ENCODE peak calls at places on chromosomes 7 and 10, in six cellular contexts. One of them, this sample, is unnamed.

GRCh38 chr7:122132341-122132740 is 11.7 kb downstream of the AASS start:
- ATAC-seq in CD8-positive, alpha-beta T cell: no peak
- ATAC-seq in lower lobe of right lung: no peak
- ATAC-seq in right lobe of liver: no peak
- ATAC-seq in upper lobe of right lung: no peak
- ATAC-seq in lung: no peak
- ATAC-seq in this sample: no peak

GRCh38 chr10:29669149-29669548 is 34.4 kb upstream of the SVIL start:
- ATAC-seq in upper lobe of right lung: peak
- ATAC-seq in lower lobe of right lung: peak
- ATAC-seq in CD8-positive, alpha-beta T cell: no peak
- ATAC-seq in lung: no peak
- ATAC-seq in right lobe of liver: peak
- ATAC-seq in this sample: peak

GRCh38 chr7:1925349-1925748 is 255.3 kb downstream of the ELFN1 start:
- ATAC-seq in lung: no peak
- ATAC-seq in lower lobe of right lung: no peak
- ATAC-seq in right lobe of liver: no peak
- ATAC-seq in upper lobe of right lung: no peak
- ATAC-seq in CD8-positive, alpha-beta T cell: no peak
- ATAC-seq in this sample: no peak

GRCh38 chr10:77555591-77556212 is 81.9 kb downstream of the KCNMA1 start:
- ATAC-seq in CD8-positive, alpha-beta T cell: no peak
- ATAC-seq in lung: no peak
- ATAC-seq in upper lobe of right lung: peak
- ATAC-seq in right lobe of liver: peak
- ATAC-seq in lower lobe of right lung: peak
- ATAC-seq in this sample: peak

GRCh38 chr7:149459540-149460433 is 1.1 kb downstream of the ZNF777 start:
- ATAC-seq in upper lobe of right lung: peak
- ATAC-seq in lower lobe of right lung: peak
- ATAC-seq in lung: no peak
- ATAC-seq in right lobe of liver: peak
- ATAC-seq in CD8-positive, alpha-beta T cell: peak
- ATAC-seq in this sample: peak

GRCh38 chr10:71040890-71041590 is 152.7 kb upstream of the PCBD1 start:
- ATAC-seq in lower lobe of right lung: no peak
- ATAC-seq in CD8-positive, alpha-beta T cell: no peak
- ATAC-seq in right lobe of liver: no peak
- ATAC-seq in lung: no peak
- ATAC-seq in upper lobe of right lung: no peak
- ATAC-seq in this sample: no peak

GRCh38 chr10:3365630-3366029 is 193.0 kb upstream of the PITRM1 start:
- ATAC-seq in lung: no peak
- ATAC-seq in right lobe of liver: peak
- ATAC-seq in CD8-positive, alpha-beta T cell: no peak
- ATAC-seq in upper lobe of right lung: no peak
- ATAC-seq in lower lobe of right lung: no peak
- ATAC-seq in this sample: no peak

GRCh38 chr10:43208147-43209063 is 58.5 kb downstream of the RASGEF1A start:
- ATAC-seq in CD8-positive, alpha-beta T cell: no peak
- ATAC-seq in lung: no peak
- ATAC-seq in upper lobe of right lung: no peak
- ATAC-seq in right lobe of liver: no peak
- ATAC-seq in lower lobe of right lung: no peak
- ATAC-seq in this sample: no peak

GRCh38 chr7:117086788-117087187 is 133.5 kb downstream of the ST7 start:
- ATAC-seq in CD8-positive, alpha-beta T cell: no peak
- ATAC-seq in right lobe of liver: no peak
- ATAC-seq in lung: no peak
- ATAC-seq in lower lobe of right lung: no peak
- ATAC-seq in upper lobe of right lung: no peak
- ATAC-seq in this sample: no peak

GRCh38 chr10:93437946-93438795 is 44.0 kb downstream of the MYOF start:
- ATAC-seq in upper lobe of right lung: no peak
- ATAC-seq in right lobe of liver: no peak
- ATAC-seq in CD8-positive, alpha-beta T cell: no peak
- ATAC-seq in lower lobe of right lung: no peak
- ATAC-seq in lung: no peak
- ATAC-seq in this sample: no peak

GRCh38 chr7:1590476-1590875 is 20.6 kb upstream of the PSMG3 start:
- ATAC-seq in right lobe of liver: no peak
- ATAC-seq in upper lobe of right lung: no peak
- ATAC-seq in lower lobe of right lung: no peak
- ATAC-seq in lung: no peak
- ATAC-seq in CD8-positive, alpha-beta T cell: no peak
- ATAC-seq in this sample: no peak

GRCh38 chr7:105816270-105816843 is 60.0 kb downstream of the ATXN7L1 start:
- ATAC-seq in CD8-positive, alpha-beta T cell: no peak
- ATAC-seq in lower lobe of right lung: no peak
- ATAC-seq in right lobe of liver: no peak
- ATAC-seq in upper lobe of right lung: no peak
- ATAC-seq in lung: no peak
- ATAC-seq in this sample: no peak

GRCh38 chr7:80602007-80602406 is 36.4 kb upstream of the CD36 start:
- ATAC-seq in lower lobe of right lung: no peak
- ATAC-seq in lung: no peak
- ATAC-seq in right lobe of liver: no peak
- ATAC-seq in upper lobe of right lung: no peak
- ATAC-seq in CD8-positive, alpha-beta T cell: no peak
- ATAC-seq in this sample: no peak

GRCh38 chr7:41326616-41327015 is 376.3 kb downstream of the INHBA start:
- ATAC-seq in right lobe of liver: no peak
- ATAC-seq in lung: no peak
- ATAC-seq in lower lobe of right lung: no peak
- ATAC-seq in CD8-positive, alpha-beta T cell: no peak
- ATAC-seq in upper lobe of right lung: no peak
- ATAC-seq in this sample: no peak

DNA sequence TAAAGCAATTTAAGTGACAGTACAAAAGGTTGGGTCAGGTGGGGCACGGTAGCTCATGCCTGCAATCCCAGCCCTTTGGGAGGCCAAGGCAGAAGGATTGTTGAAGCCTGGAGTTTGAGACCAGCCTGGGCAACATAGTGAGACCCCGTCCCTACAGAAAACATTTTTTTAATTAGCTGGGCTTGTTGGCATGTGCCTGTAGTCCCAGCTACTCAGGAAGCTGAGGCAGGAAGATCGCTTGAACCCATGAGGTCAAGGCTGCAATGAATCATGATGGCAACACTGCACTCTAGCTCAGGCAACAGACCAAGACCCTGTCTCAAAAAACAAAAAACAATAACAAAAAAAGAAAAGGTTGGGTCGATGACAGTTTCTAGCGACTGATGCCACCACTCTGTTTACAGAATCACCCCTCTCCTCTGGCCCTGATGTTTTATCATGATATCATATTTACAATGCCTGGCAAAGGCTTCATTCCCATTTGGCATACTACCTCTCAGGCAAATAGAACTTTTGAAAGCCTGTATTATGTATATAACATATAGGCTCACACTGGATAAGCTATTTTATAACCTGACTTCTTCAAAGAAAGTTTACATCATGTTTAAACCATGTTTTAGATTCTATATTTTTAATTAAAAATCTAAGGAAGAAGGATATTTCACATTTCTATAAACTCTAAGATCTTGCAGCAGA is 558 bp upstream of the ABCC2 start:
- ATAC-seq in CD8-positive, alpha-beta T cell: no peak
- ATAC-seq in upper lobe of right lung: no peak
- ATAC-seq in lung: no peak
- ATAC-seq in lower lobe of right lung: no peak
- ATAC-seq in right lobe of liver: no peak
- ATAC-seq in this sample: no peak
- H3K4me3 ChIP-seq in CD8-positive, alpha-beta T cell: no peak
- H3K4me3 ChIP-seq in upper lobe of right lung: no peak
- H3K4me3 ChIP-seq in lung: no peak
- H3K4me3 ChIP-seq in lower lobe of right lung: no peak
- H3K4me3 ChIP-seq in right lobe of liver: no peak
- H3K4me3 ChIP-seq in this sample: no peak

GRCh38 chr7:5497158-5498103 is 73.8 kb upstream of the TNRC18 start:
- ATAC-seq in upper lobe of right lung: no peak
- ATAC-seq in right lobe of liver: no peak
- ATAC-seq in lung: no peak
- ATAC-seq in CD8-positive, alpha-beta T cell: no peak
- ATAC-seq in lower lobe of right lung: no peak
- ATAC-seq in this sample: no peak

GRCh38 chr7:5492249-5493020 is 68.8 kb upstream of the TNRC18 start:
- ATAC-seq in right lobe of liver: no peak
- ATAC-seq in upper lobe of right lung: peak
- ATAC-seq in lower lobe of right lung: no peak
- ATAC-seq in lung: no peak
- ATAC-seq in CD8-positive, alpha-beta T cell: no peak
- ATAC-seq in this sample: no peak

GRCh38 chr7:5494320-5494682 is 70.7 kb upstream of the TNRC18 start:
- ATAC-seq in right lobe of liver: no peak
- ATAC-seq in lung: no peak
- ATAC-seq in upper lobe of right lung: no peak
- ATAC-seq in CD8-positive, alpha-beta T cell: no peak
- ATAC-seq in lower lobe of right lung: no peak
- ATAC-seq in this sample: no peak

GRCh38 chr7:5495581-5496375 is 72.1 kb upstream of the TNRC18 start:
- ATAC-seq in lung: no peak
- ATAC-seq in CD8-positive, alpha-beta T cell: no peak
- ATAC-seq in lower lobe of right lung: peak
- ATAC-seq in upper lobe of right lung: no peak
- ATAC-seq in right lobe of liver: peak
- ATAC-seq in this sample: peak

GRCh38 chr7:5494683-5495561 is 71.3 kb upstream of the TNRC18 start:
- ATAC-seq in upper lobe of right lung: peak
- ATAC-seq in lower lobe of right lung: peak
- ATAC-seq in CD8-positive, alpha-beta T cell: peak
- ATAC-seq in right lobe of liver: peak
- ATAC-seq in lung: peak
- ATAC-seq in this sample: peak
- H3K4me3 ChIP-seq in upper lobe of right lung: peak
- H3K4me3 ChIP-seq in lower lobe of right lung: peak
- H3K4me3 ChIP-seq in CD8-positive, alpha-beta T cell: peak
- H3K4me3 ChIP-seq in right lobe of liver: no peak
- H3K4me3 ChIP-seq in lung: no peak
- H3K4me3 ChIP-seq in this sample: peak

GRCh38 chr7:158733762-158734494 is 29.3 kb upstream of the NCAPG2 start:
- ATAC-seq in right lobe of liver: no peak
- ATAC-seq in upper lobe of right lung: no peak
- ATAC-seq in lung: no peak
- ATAC-seq in lower lobe of right lung: no peak
- ATAC-seq in CD8-positive, alpha-beta T cell: no peak
- ATAC-seq in this sample: no peak
- H3K4me3 ChIP-seq in right lobe of liver: no peak
- H3K4me3 ChIP-seq in upper lobe of right lung: no peak
- H3K4me3 ChIP-seq in lung: no peak
- H3K4me3 ChIP-seq in lower lobe of right lung: no peak
- H3K4me3 ChIP-seq in CD8-positive, alpha-beta T cell: no peak
- H3K4me3 ChIP-seq in this sample: no peak

DNA sequence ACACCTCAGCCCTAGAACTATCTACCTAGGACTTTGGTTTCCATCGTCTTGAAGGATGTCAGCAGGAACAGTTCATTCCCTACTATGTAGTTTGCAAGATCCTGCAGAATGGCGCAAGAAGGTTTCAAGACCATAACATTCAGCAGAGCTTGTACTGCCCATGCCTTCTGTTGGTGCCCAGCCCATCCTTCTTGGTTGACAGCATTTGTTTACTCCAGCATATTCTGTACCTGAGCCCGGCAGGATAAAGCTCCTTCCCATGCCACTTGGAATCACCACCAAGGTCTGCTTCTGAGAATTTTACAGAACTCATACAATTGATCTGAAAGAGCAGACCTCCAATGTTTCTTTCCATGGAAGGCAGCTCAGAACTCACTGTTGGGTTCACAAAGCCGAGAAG is 150.8 kb downstream of the ARID5B start:
- ATAC-seq in upper lobe of right lung: no peak
- ATAC-seq in lower lobe of right lung: no peak
- ATAC-seq in CD8-positive, alpha-beta T cell: no peak
- ATAC-seq in right lobe of liver: no peak
- ATAC-seq in lung: no peak
- ATAC-seq in this sample: no peak
- H3K4me3 ChIP-seq in upper lobe of right lung: peak
- H3K4me3 ChIP-seq in lower lobe of right lung: no peak
- H3K4me3 ChIP-seq in CD8-positive, alpha-beta T cell: no peak
- H3K4me3 ChIP-seq in right lobe of liver: no peak
- H3K4me3 ChIP-seq in lung: no peak
- H3K4me3 ChIP-seq in this sample: no peak

GRCh38 chr7:101302641-101303101 is 18.9 kb downstream of the IFT22 start:
- ATAC-seq in right lobe of liver: peak
- ATAC-seq in lower lobe of right lung: peak
- ATAC-seq in CD8-positive, alpha-beta T cell: no peak
- ATAC-seq in upper lobe of right lung: peak
- ATAC-seq in lung: no peak
- ATAC-seq in this sample: no peak
- H3K4me3 ChIP-seq in right lobe of liver: no peak
- H3K4me3 ChIP-seq in lower lobe of right lung: no peak
- H3K4me3 ChIP-seq in CD8-positive, alpha-beta T cell: no peak
- H3K4me3 ChIP-seq in upper lobe of right lung: no peak
- H3K4me3 ChIP-seq in lung: no peak
- H3K4me3 ChIP-seq in this sample: peak

DNA sequence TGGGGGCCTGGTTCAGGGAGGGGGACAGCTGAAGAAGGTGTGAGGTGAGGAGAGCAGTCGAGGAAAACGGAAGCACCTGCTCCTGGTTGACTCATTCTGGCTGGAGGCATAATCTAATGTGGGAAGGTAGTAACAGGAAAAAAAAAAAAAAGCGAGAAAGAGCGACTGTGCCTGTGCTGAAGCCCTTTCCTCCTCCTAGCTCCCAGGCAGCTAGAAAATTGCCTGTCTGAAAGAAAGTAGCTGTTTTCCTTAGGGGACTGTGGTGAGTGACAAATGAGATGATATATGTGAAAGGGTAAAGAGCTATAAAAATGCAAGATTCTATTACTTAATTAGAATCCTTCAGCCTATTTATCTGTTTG is 4.9 kb upstream of the MEST start:
- ATAC-seq in lower lobe of right lung: no peak
- ATAC-seq in CD8-positive, alpha-beta T cell: no peak
- ATAC-seq in upper lobe of right lung: no peak
- ATAC-seq in lung: peak
- ATAC-seq in right lobe of liver: no peak
- ATAC-seq in this sample: no peak
- H3K4me3 ChIP-seq in lower lobe of right lung: peak
- H3K4me3 ChIP-seq in CD8-positive, alpha-beta T cell: peak
- H3K4me3 ChIP-seq in upper lobe of right lung: peak
- H3K4me3 ChIP-seq in lung: peak
- H3K4me3 ChIP-seq in right lobe of liver: peak
- H3K4me3 ChIP-seq in this sample: peak